ENCODE peak calls at places on chromosomes 11 and 22, in four cellular contexts. X, V, I and Z are unnamed samples.

GRCh38 chr22:43313497-43314474 is 29.4 kb downstream of the SCUBE1 start:
- DNase-seq in V (no peak), X (no peak), I (no peak), Z (peak)

GRCh38 chr11:69530278-69531070 is 49.0 kb downstream of the LINC01488 start:
- DNase-seq in X (no peak), V (peak), I (no peak), Z (no peak)

GRCh38 chr11:102448869-102449224 is 3.7 kb downstream of the TMEM123 start:
- DNase-seq in I (no peak), X (no peak), V (no peak), Z (no peak)

GRCh38 chr11:61069427-61069826 is 32.9 kb upstream of the CD5 start:
- DNase-seq in X (no peak), V (no peak), I (no peak), Z (no peak)

GRCh38 chr11:104645276-104646018 is 252.8 kb downstream of the CASP12 start:
- DNase-seq in I (no peak), V (no peak), X (no peak), Z (no peak)

GRCh38 chr11:1873048-1873812 is 18.5 kb downstream of the PRR33 start:
- DNase-seq in V (peak), I (peak), X (no peak), Z (no peak)

GRCh38 chr22:19554834-19555404 is 30.7 kb upstream of the CLDN5 start:
- DNase-seq in I (peak), V (no peak), X (no peak), Z (no peak)

GRCh38 chr22:42934338-42934737 is 77.3 kb upstream of the ARFGAP3 start:
- DNase-seq in V (peak), I (no peak), X (no peak), Z (no peak)

GRCh38 chr11:18522388-18522787 is 4.4 kb downstream of the TSG101 start:
- DNase-seq in I (no peak), V (no peak), X (no peak), Z (no peak)

GRCh38 chr22:24432059-24432853 is 4.9 kb downstream of the ADORA2A start:
- DNase-seq in X (peak), I (peak), V (peak), Z (peak)

GRCh38 chr22:49349841-49350381 is 477.8 kb downstream of the BRD1 start:
- DNase-seq in V (peak), X (peak), I (no peak), Z (no peak)

GRCh38 chr11:72787262-72788104 is 6.4 kb downstream of the STARD10 start:
- DNase-seq in V (no peak), X (no peak), I (no peak), Z (no peak)

GRCh38 chr11:57566035-57566504 is 1.4 kb downstream of the UBE2L6 start:
- DNase-seq in X (no peak), I (peak), V (no peak), Z (no peak)

GRCh38 chr11:70610561-70610960 is 212.2 kb downstream of the CTTN start:
- DNase-seq in X (no peak), V (no peak), I (peak), Z (no peak)

GRCh38 chr11:122235615-122236014 is 119.6 kb upstream of the BLID start:
- DNase-seq in X (no peak), V (no peak), I (peak), Z (peak)

GRCh38 chr11:44605068-44605708 is 39.7 kb downstream of the CD82 start:
- DNase-seq in I (no peak), V (no peak), X (no peak), Z (no peak)

GRCh38 chr22:43435851-43436535 is 24.2 kb downstream of the MPPED1 start:
- DNase-seq in I (no peak), V (peak), X (no peak), Z (no peak)

GRCh38 chr11:60872952-60873524 is 5.7 kb downstream of the ZP1 start:
- DNase-seq in I (peak), V (peak), X (no peak), Z (no peak)

GRCh38 chr22:26743149-26743548 is 85.8 kb downstream of the MIAT start:
- DNase-seq in X (no peak), I (no peak), V (no peak), Z (no peak)

GRCh38 chr11:67442504-67443398 is 525 bp downstream of the CORO1B start:
- DNase-seq in X (no peak), I (no peak), V (no peak), Z (no peak)

GRCh38 chr11:94588366-94588952 is 21.3 kb downstream of the PIWIL4 start:
- DNase-seq in X (no peak), V (no peak), I (no peak), Z (no peak)

GRCh38 chr11:68044145-68044813 is 5.5 kb downstream of the TCIRG1 start:
- DNase-seq in I (no peak), X (no peak), V (no peak), Z (no peak)

DNA sequence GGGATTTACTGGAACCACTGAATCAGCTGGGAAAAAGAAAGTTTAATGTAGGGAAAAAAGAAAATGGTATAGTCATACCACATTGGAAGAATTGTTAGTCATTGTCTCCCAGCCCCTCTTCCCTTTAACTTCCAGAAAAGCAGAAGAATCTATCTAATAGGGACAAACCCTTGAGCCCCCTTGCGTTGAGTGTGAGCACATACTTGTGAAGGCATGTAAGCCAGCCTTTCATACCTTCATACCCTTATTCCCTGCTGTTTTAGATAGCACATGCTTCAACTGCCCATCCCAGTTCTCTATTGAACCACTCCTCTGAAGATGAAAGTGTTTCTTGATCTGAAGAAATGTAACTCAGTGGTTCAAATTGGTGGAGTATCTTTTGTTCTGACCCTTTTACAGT is 6.6 kb downstream of the TREH start:
- DNase-seq in X (no peak), V (no peak), I (no peak), Z (no peak)
- TF ChIP-seq CTCF in X (no peak), V (no peak), I (no peak), Z (no peak)

GRCh38 chr11:47992959-47993820 is 12.8 kb downstream of the PTPRJ start:
- DNase-seq in I (peak), X (no peak), V (no peak), Z (no peak)
- H3K27ac ChIP-seq in I (no peak), X (no peak), V (no peak), Z (no peak)

GRCh38 chr22:46055176-46055850 is 78.4 kb upstream of the WNT7B start:
- DNase-seq in X (peak), I (peak), V (peak), Z (no peak)
- H3K4me3 ChIP-seq in X (peak), I (no peak), V (peak), Z (peak)

GRCh38 chr22:30830907-30831306 is 136.2 kb downstream of the OSBP2 start:
- DNase-seq in I (peak), X (no peak), V (no peak), Z (peak)
- TF ChIP-seq CTCF in I (no peak), X (no peak), V (no peak), Z (no peak)

GRCh38 chr11:106939157-106939556 is 79.1 kb downstream of the GUCY1A2 start:
- DNase-seq in X (no peak), V (no peak), I (no peak), Z (no peak)

GRCh38 chr11:106937113-106937512 is 81.2 kb downstream of the GUCY1A2 start:
- DNase-seq in X (no peak), I (no peak), V (no peak), Z (no peak)

DNA sequence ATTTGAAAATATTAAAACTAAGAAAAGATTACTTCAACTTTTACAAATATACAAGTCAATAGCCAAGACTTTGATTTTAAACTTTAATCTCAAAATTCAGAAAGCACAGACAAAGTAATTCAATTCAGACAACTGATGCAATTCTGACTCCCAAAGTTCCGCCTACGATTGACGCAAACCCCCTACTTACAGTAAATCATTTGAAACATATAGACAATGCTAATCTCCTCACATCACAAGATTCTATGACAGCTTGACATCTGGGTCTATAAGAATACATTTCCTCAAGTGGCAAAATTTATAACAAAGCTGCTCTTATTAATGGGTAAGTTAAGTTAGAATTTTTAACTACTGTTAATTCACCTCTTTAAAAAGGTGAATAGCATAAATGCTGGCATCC is 75.2 kb downstream of the GUCY1A2 start:
- DNase-seq in I (no peak), X (no peak), V (no peak), Z (no peak)
- H3K27ac ChIP-seq in I (no peak), X (no peak), V (no peak), Z (no peak)

GRCh38 chr11:126322996-126323395 is 19.1 kb downstream of the DCPS start:
- DNase-seq in V (no peak), X (no peak), I (no peak), Z (no peak)

GRCh38 chr11:126318642-126319373 is 14.9 kb downstream of the DCPS start:
- DNase-seq in I (peak), X (no peak), V (no peak), Z (peak)

GRCh38 chr11:126313826-126314225 is 10.0 kb downstream of the DCPS start:
- DNase-seq in I (no peak), V (no peak), X (no peak), Z (no peak)

GRCh38 chr11:126317681-126318641 is 14.1 kb downstream of the DCPS start:
- DNase-seq in X (no peak), I (peak), V (peak), Z (peak)

GRCh38 chr11:126319374-126319740 is 15.5 kb downstream of the DCPS start:
- DNase-seq in I (no peak), X (no peak), V (no peak), Z (no peak)
- H3K4me3 ChIP-seq in I (no peak), X (no peak), V (no peak), Z (no peak)

GRCh38 chr22:36356708-36357694 is 30.8 kb downstream of the MYH9 start:
- DNase-seq in V (no peak), I (peak), X (no peak), Z (no peak)
- TF ChIP-seq CTCF in V (no peak), I (no peak), X (no peak), Z (no peak)